ENCODE peak calls at places on chromosomes 2 and 18, in four cellular contexts. Z, D, I and C are unnamed samples.

GRCh38 chr2:176879596-176879995 is 333.0 kb upstream of the HNRNPA3 start:
- DNase-seq in Z (peak; percentile 51), D (no peak), I (no peak), C (no peak)

GRCh38 chr2:160453111-160453820 is 40.3 kb downstream of the RBMS1 start:
- DNase-seq in Z (no peak), D (no peak), I (no peak), C (no peak)

GRCh38 chr2:135022952-135023880 is 24.0 kb downstream of the MAP3K19 start:
- DNase-seq in Z (no peak), D (no peak), I (no peak), C (no peak)

GRCh38 chr18:29163596-29163995 is 986.7 kb upstream of the CDH2 start:
- DNase-seq in Z (no peak), D (peak; percentile 18), I (no peak), C (no peak)

GRCh38 chr2:11337909-11338308 is 6.5 kb downstream of the ROCK2 start:
- DNase-seq in Z (no peak), D (no peak), I (no peak), C (no peak)

GRCh38 chr2:57947398-57947797 is 99.2 kb upstream of the VRK2 start:
- DNase-seq in Z (peak; percentile 9), D (peak; percentile 10), I (no peak), C (no peak)

GRCh38 chr2:23491622-23492336 is 106.8 kb downstream of the KLHL29 start:
- DNase-seq in Z (no peak), D (no peak), I (no peak), C (no peak)

GRCh38 chr18:67513285-67513684 is 3.2 kb downstream of the DSEL start:
- DNase-seq in Z (no peak), D (no peak), I (no peak), C (no peak)

GRCh38 chr2:223460774-223461211 is 141.4 kb downstream of the SCG2 start:
- DNase-seq in Z (peak; percentile 13), D (peak; percentile 80), I (no peak), C (no peak)